ENCODE peak calls at places on chromosomes 6 and 20, in ten cellular contexts. V is glomerular endothelial cell; Q is effector CD4-positive, alpha-beta T cell; B is NCI-H510A; O is breast epithelium; G is PC-3; Z is occipital lobe; E is Daoy; L is mesothelial cell of epicardium; C is T-helper 1 cell. F is an unnamed sample.

GRCh38 chr20:11041396-11041795 is 367.6 kb upstream of the JAG1 start:
- DNase-seq in V (no peak), Q (no peak), B (no peak), O (no peak), G (peak), Z (no peak), E (peak), L (no peak), C (no peak), F (no peak)

GRCh38 chr6:133512410-133513016 is 271.4 kb downstream of the EYA4 start:
- DNase-seq in V (peak), Q (no peak), B (no peak), O (no peak), G (peak), Z (peak), E (peak), L (no peak), C (no peak), F (peak)

GRCh38 chr6:32086661-32087573 is 22.2 kb downstream of the TNXB start:
- DNase-seq in V (no peak), Q (no peak), B (no peak), O (no peak), G (peak), Z (no peak), E (peak), L (no peak), C (no peak), F (no peak)

GRCh38 chr20:2340823-2341222 is 39.9 kb upstream of the TGM6 start:
- DNase-seq in V (no peak), Q (no peak), B (no peak), O (no peak), G (no peak), Z (no peak), E (no peak), L (no peak), C (no peak), F (no peak)

GRCh38 chr20:31260326-31260932 is 3.0 kb downstream of the DEFB115 start:
- DNase-seq in V (no peak), Q (no peak), B (no peak), O (no peak), G (peak), Z (no peak), E (no peak), L (no peak), C (no peak), F (no peak)

GRCh38 chr20:50023116-50023802 is 40.5 kb downstream of the SNAI1 start:
- DNase-seq in V (no peak), Q (no peak), B (no peak), O (peak), G (no peak), Z (no peak), E (no peak), L (no peak), C (no peak), F (no peak)

GRCh38 chr20:44910690-44911262 is 916 bp downstream of the PABPC1L start:
- DNase-seq in V (no peak), Q (no peak), B (no peak), O (no peak), G (peak), Z (no peak), E (no peak), L (no peak), C (no peak), F (no peak)

GRCh38 chr6:150320450-150320849 is 48.4 kb upstream of the IYD start:
- DNase-seq in V (no peak), Q (no peak), B (no peak), O (peak), G (no peak), Z (no peak), E (no peak), L (no peak), C (no peak), F (no peak)

GRCh38 chr20:37334450-37334849 is 11.5 kb upstream of the SRC start:
- DNase-seq in V (no peak), Q (no peak), B (no peak), O (no peak), G (no peak), Z (no peak), E (no peak), L (no peak), C (no peak), F (no peak)

GRCh38 chr6:136923116-136923953 is 1.2 kb downstream of the SLC35D3 start:
- DNase-seq in V (no peak), Q (no peak), B (no peak), O (no peak), G (no peak), Z (no peak), E (no peak), L (no peak), C (no peak), F (no peak)

GRCh38 chr6:109381747-109382575 is at the start of gene CD164:
- DNase-seq in V (no peak), Q (peak), B (peak), O (peak), G (peak), Z (peak), E (peak), L (peak), C (peak), F (peak)

GRCh38 chr6:154805288-154805911 is 72.2 kb downstream of the SCAF8 start:
- DNase-seq in V (peak), Q (no peak), B (no peak), O (no peak), G (peak), Z (no peak), E (peak), L (no peak), C (no peak), F (no peak)

GRCh38 chr20:20450461-20451027 is 82.6 kb downstream of the INSM1 start:
- DNase-seq in V (no peak), Q (no peak), B (no peak), O (no peak), G (no peak), Z (peak), E (no peak), L (no peak), C (no peak), F (no peak)

GRCh38 chr6:83883240-83883639 is 23.8 kb downstream of the CYB5R4 start:
- DNase-seq in V (no peak), Q (no peak), B (no peak), O (no peak), G (no peak), Z (no peak), E (no peak), L (no peak), C (no peak), F (no peak)

GRCh38 chr6:52707963-52708680 is 37.2 kb downstream of the TMEM14A start:
- DNase-seq in V (no peak), Q (no peak), B (no peak), O (no peak), G (no peak), Z (no peak), E (no peak), L (no peak), C (no peak), F (no peak)

GRCh38 chr6:15148356-15149058 is 97.4 kb upstream of the JARID2 start:
- DNase-seq in V (no peak), Q (no peak), B (no peak), O (no peak), G (peak), Z (no peak), E (peak), L (no peak), C (no peak), F (no peak)

GRCh38 chr6:90403489-90404381 is 107.1 kb upstream of the BACH2 start:
- DNase-seq in V (no peak), Q (no peak), B (no peak), O (peak), G (peak), Z (no peak), E (peak), L (no peak), C (no peak), F (no peak)

GRCh38 chr20:24277196-24277595 is 192.2 kb upstream of the SYNDIG1 start:
- DNase-seq in V (no peak), Q (no peak), B (no peak), O (no peak), G (no peak), Z (no peak), E (no peak), L (no peak), C (no peak), F (no peak)

GRCh38 chr6:13164316-13164715 is 164.0 kb downstream of the TBC1D7 start:
- DNase-seq in V (no peak), Q (no peak), B (no peak), O (no peak), G (no peak), Z (no peak), E (no peak), L (no peak), C (no peak), F (no peak)